ENCODE peak calls at places on chromosomes 4 and X, in seven cellular contexts. G, R, E, N, K, X and Q are unnamed samples.

GRCh38 chr4:87819281-87819919 is 13.4 kb upstream of the MEPE start:
- DNase-seq in G (peak), R (no peak), E (peak), N (no peak), K (no peak), X (peak), Q (no peak)

GRCh38 chrX:112734250-112734649 is 54.5 kb upstream of the LHFPL1 start:
- DNase-seq in G (no peak), R (no peak), E (no peak), N (no peak), K (no peak), X (no peak), Q (no peak)

GRCh38 chr4:183919173-183919572 is 14.1 kb downstream of the STOX2 start:
- DNase-seq in G (no peak), R (no peak), E (no peak), N (no peak), K (no peak), X (no peak), Q (no peak)

GRCh38 chrX:151700581-151700980 is 5.3 kb downstream of the PRRG3 start:
- DNase-seq in G (no peak), R (no peak), E (no peak), N (no peak), K (no peak), X (no peak), Q (no peak)

GRCh38 chrX:25343060-25343459 is 327.3 kb upstream of the ARX start:
- DNase-seq in G (no peak), R (no peak), E (no peak), N (no peak), K (no peak), X (no peak), Q (no peak)

GRCh38 chr4:55087930-55088293 is 37.5 kb downstream of the KDR start:
- DNase-seq in G (no peak), R (no peak), E (no peak), N (no peak), K (no peak), X (no peak), Q (no peak)

GRCh38 chr4:59518005-59518823 is 1681.9 kb upstream of the ADGRL3 start:
- DNase-seq in G (no peak), R (no peak), E (no peak), N (no peak), K (peak), X (peak), Q (no peak)

GRCh38 chrX:50643525-50644137 is 170.4 kb downstream of the SHROOM4 start:
- DNase-seq in G (no peak), R (no peak), E (no peak), N (no peak), K (no peak), X (no peak), Q (no peak)

GRCh38 chrX:45003080-45003479 is 130.1 kb downstream of the KDM6A start:
- DNase-seq in G (no peak), R (no peak), E (no peak), N (no peak), K (no peak), X (no peak), Q (no peak)

GRCh38 chrX:45735571-45735970 is 534.9 kb upstream of the DIPK2B start:
- DNase-seq in G (no peak), R (no peak), E (no peak), N (no peak), K (no peak), X (no peak), Q (no peak)

GRCh38 chrX:42616981-42617380 is 161.0 kb downstream of the PPP1R2C start:
- DNase-seq in G (no peak), R (no peak), E (no peak), N (no peak), K (no peak), X (no peak), Q (no peak)

GRCh38 chr4:169116270-169116901 is 106.3 kb upstream of the CBR4 start:
- DNase-seq in G (no peak), R (no peak), E (no peak), N (no peak), K (no peak), X (no peak), Q (no peak)

GRCh38 chr4:23333946-23334878 is 555.6 kb downstream of the PPARGC1A start:
- DNase-seq in G (peak), R (no peak), E (no peak), N (no peak), K (peak), X (peak), Q (peak)

GRCh38 chrX:49029876-49030275 is 13.3 kb downstream of the TFE3 start:
- DNase-seq in G (no peak), R (peak), E (no peak), N (no peak), K (no peak), X (peak), Q (no peak)

GRCh38 chr4:24476209-24476781 is 108.1 kb downstream of the DHX15 start:
- DNase-seq in G (peak), R (no peak), E (no peak), N (no peak), K (no peak), X (no peak), Q (no peak)

GRCh38 chr4:10096201-10096975 is 20.2 kb downstream of the WDR1 start:
- DNase-seq in G (peak), R (peak), E (no peak), N (no peak), K (no peak), X (no peak), Q (peak)

GRCh38 chr4:8905773-8906667 is 34.4 kb upstream of the HMX1 start:
- DNase-seq in G (no peak), R (no peak), E (no peak), N (no peak), K (no peak), X (peak), Q (no peak)

GRCh38 chr4:113760094-113760851 is 1.3 kb downstream of the CAMK2D start:
- DNase-seq in G (no peak), R (no peak), E (no peak), N (no peak), K (peak), X (no peak), Q (no peak)

GRCh38 chrX:24542756-24543155 is 77.7 kb downstream of the PDK3 start:
- DNase-seq in G (no peak), R (no peak), E (no peak), N (no peak), K (no peak), X (no peak), Q (no peak)

GRCh38 chr4:87375719-87376291 is 15.2 kb downstream of the HSD17B11 start:
- DNase-seq in G (peak), R (peak), E (peak), N (no peak), K (peak), X (no peak), Q (no peak)

GRCh38 chr4:1211371-1211770 is 37.6 kb downstream of the CTBP1 start:
- DNase-seq in G (no peak), R (no peak), E (no peak), N (no peak), K (no peak), X (no peak), Q (no peak)

GRCh38 chr4:56907009-56907408 is 691 bp upstream of the REST start:
- DNase-seq in G (peak), R (no peak), E (no peak), N (no peak), K (peak), X (peak), Q (no peak)

GRCh38 chr4:67366341-67366861 is 178.9 kb downstream of the CENPC start:
- DNase-seq in G (peak), R (no peak), E (no peak), N (no peak), K (no peak), X (no peak), Q (no peak)

GRCh38 chrX:155329293-155329692 is 5.1 kb downstream of the CLIC2 start:
- DNase-seq in G (no peak), R (no peak), E (no peak), N (no peak), K (no peak), X (no peak), Q (no peak)

GRCh38 chrX:155334486-155335316 is at the start of gene CLIC2:
- DNase-seq in G (peak), R (no peak), E (no peak), N (no peak), K (no peak), X (no peak), Q (no peak)

GRCh38 chrX:155330992-155331391 is 3.4 kb downstream of the CLIC2 start:
- DNase-seq in G (no peak), R (no peak), E (no peak), N (no peak), K (no peak), X (no peak), Q (no peak)

GRCh38 chrX:155333701-155334100 is 713 bp downstream of the CLIC2 start:
- DNase-seq in G (peak), R (no peak), E (no peak), N (no peak), K (no peak), X (no peak), Q (no peak)
- TF ChIP-seq SP1 in G (no peak), R (no peak), E (no peak), N (no peak), K (no peak), X (no peak), Q (no peak)

GRCh38 chr4:7733201-7733600 is 206.5 kb downstream of the AFAP1 start:
- DNase-seq in G (no peak), R (no peak), E (no peak), N (no peak), K (no peak), X (no peak), Q (no peak)

GRCh38 chr4:7735961-7736360 is 203.7 kb downstream of the AFAP1 start:
- DNase-seq in G (no peak), R (no peak), E (no peak), N (no peak), K (no peak), X (no peak), Q (no peak)

GRCh38 chr4:7735395-7735794 is 204.3 kb downstream of the AFAP1 start:
- DNase-seq in G (no peak), R (no peak), E (no peak), N (no peak), K (no peak), X (no peak), Q (no peak)

GRCh38 chr4:7733801-7734650 is 205.6 kb downstream of the AFAP1 start:
- DNase-seq in G (no peak), R (no peak), E (no peak), N (no peak), K (no peak), X (no peak), Q (no peak)

GRCh38 chr4:7734651-7735260 is 204.9 kb downstream of the AFAP1 start:
- DNase-seq in G (no peak), R (no peak), E (no peak), N (no peak), K (no peak), X (no peak), Q (no peak)
- TF ChIP-seq SP1 in G (no peak), R (no peak), E (no peak), N (no peak), K (no peak), X (no peak), Q (no peak)

DNA sequence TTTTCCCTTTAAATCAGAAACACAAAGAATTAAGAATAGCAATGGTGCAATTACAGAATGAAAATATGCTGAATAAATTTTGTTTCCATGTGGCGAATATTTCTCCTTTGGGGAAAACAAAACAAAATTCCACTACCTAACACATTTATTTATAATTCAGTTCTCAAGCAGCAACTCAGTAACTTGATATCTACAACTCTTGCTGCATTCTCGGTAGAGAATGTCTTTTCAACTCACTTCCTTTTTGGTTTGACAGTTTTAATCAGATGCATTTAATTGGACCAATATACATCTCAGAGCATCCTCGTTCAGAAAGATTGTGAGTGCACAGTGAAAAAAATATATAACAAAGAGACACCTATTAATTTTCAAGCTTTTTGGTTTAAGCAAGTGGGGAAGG is 30.8 kb downstream of the ZNF827 start:
- DNase-seq in G (no peak), R (no peak), E (no peak), N (no peak), K (no peak), X (no peak), Q (no peak)
- TF ChIP-seq SP1 in G (no peak), R (no peak), E (no peak), N (no peak), K (no peak), X (no peak), Q (no peak)

DNA sequence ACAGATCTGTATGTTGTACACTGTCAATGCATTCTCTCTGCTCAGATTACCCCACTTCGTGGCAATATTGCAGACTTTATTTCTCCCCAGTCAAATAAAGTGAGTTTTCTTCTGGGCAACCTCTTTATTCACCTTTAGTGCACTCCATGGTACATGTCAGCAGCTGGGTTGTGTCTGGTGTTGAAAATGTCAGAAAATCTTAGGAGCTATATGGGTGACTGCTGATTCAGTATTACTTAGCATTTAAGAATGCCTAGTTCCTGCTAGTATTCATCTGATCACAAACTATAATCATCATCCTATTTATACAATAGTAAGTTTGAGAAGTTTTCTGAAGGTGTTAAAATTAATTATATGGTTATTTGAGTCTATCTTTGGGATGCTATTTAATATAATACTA is 112.5 kb downstream of the CFAP299 start:
- DNase-seq in G (no peak), R (no peak), E (no peak), N (no peak), K (no peak), X (no peak), Q (no peak)
- TF ChIP-seq SP1 in G (no peak), R (no peak), E (no peak), N (no peak), K (no peak), X (no peak), Q (no peak)

DNA sequence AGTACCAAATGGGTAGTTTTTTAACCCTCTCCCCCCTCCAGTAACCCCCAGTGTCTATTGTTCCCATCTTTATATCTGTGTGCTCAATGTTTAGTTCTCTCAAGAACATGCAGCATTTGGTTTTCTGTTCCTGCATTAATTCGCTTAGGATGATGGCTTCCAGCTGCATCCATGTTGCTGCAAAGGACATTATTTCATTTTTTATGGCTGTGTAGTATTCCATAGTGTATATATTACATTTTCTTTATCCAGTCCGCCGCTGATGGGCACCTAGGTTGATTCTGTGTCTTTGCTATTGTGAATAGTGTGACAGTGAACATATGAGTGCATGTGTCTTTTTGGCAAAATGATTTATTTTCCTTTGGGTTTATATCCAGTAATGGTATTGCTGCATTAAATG is 31.9 kb upstream of the CLTRN start:
- DNase-seq in G (no peak), R (no peak), E (no peak), N (no peak), K (no peak), X (no peak), Q (no peak)
- TF ChIP-seq SP1 in G (no peak), R (no peak), E (no peak), N (no peak), K (no peak), X (no peak), Q (no peak)

DNA sequence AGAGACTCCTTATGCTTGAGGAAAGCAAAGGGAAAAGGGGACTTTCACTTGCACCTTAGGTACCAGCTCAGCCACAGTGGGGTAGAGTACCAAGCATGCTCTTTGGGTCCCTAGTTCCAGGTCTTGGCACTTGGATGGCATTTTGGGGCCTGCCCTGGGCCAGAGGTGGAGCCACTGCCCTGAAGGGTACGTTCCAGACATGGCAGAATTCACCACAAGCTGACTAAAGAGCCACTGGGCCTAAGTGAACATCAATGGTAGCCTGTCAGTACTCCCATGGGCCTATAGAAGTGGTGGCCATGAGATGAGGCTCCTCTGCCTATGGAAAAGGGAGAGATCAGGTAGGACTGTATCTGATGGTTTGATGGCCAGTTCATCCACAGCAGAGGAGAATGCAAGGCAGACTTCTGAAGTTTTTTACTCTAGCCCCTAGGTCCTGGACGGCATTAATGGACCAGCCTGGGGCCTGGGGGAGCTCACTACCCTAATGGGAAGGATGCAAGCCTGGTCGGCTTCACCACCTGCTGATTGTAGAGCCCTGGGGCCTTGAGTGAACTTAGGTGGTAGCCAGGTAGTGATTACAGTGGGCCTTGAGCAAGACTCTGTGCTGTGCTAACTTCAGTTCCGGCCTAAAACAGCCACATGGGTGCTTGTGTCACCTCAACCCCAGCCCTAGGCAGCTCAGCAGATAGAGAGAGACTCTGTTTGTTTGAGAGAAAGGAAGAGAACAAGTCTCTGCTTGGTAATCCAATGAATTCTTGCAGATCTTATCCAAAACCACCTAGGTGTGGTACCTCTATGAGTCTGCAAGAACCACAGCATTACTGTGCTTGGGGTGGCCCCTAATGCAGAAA is 19.8 kb upstream of the HSFX4 start:
- DNase-seq in G (no peak), R (no peak), E (no peak), N (no peak), K (no peak), X (no peak), Q (no peak)
- TF ChIP-seq SP1 in G (no peak), R (no peak), E (no peak), N (no peak), K (no peak), X (no peak), Q (no peak)

DNA sequence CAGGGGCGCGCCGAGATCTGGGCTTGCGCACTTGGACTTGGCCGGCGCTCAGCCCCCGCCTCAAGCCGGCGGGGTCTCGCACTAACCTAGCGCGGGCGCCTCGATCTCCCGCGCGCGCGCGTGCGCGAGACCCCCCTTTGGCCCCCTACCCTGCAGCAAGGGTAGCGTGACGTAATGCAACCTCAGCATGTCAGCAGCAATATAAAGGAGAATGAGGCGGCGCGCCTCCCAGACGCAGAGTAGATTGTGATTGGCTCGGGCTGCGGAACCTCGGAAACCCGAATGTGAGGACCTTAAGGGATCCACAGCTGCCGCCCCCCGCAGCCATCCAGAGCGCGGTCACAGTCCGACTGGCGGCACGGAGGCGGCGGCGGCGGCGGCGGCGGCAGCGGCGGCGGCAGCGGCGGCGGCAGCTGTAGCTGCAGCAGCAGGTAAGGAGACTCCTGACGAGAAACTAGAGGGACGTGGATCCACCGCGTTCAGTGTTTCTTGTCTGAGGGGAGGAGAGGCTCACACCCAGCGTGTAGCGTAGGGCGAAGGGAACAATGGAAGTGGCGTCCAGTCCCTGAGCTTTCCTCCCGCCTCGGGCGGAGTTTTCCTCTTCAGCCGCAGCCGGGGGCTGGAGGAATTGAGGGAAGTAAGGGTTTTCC is at the start of the genes SATL1 and ZNF711:
- DNase-seq in G (peak), R (peak), E (peak), N (peak), K (peak), X (peak), Q (no peak)
- TF ChIP-seq SP1 in G (no peak), R (no peak), E (no peak), N (no peak), K (no peak), X (peak), Q (no peak)

GRCh38 chrX:119455264-119455663 is 13.0 kb upstream of the SLC25A5 start:
- DNase-seq in G (no peak), R (no peak), E (no peak), N (no peak), K (no peak), X (no peak), Q (no peak)

GRCh38 chrX:119453202-119453601 is 15.0 kb upstream of the SLC25A5 start:
- DNase-seq in G (no peak), R (no peak), E (no peak), N (no peak), K (no peak), X (no peak), Q (no peak)

GRCh38 chrX:119459181-119459580 is 9.1 kb upstream of the SLC25A5 start:
- DNase-seq in G (no peak), R (no peak), E (no peak), N (no peak), K (no peak), X (no peak), Q (no peak)
- TF ChIP-seq SP1 in G (no peak), R (no peak), E (no peak), N (no peak), K (no peak), X (no peak), Q (no peak)

GRCh38 chr4:63211377-63211776 is 1197.9 kb downstream of the TECRL start:
- DNase-seq in G (no peak), R (no peak), E (no peak), N (no peak), K (no peak), X (no peak), Q (no peak)

DNA sequence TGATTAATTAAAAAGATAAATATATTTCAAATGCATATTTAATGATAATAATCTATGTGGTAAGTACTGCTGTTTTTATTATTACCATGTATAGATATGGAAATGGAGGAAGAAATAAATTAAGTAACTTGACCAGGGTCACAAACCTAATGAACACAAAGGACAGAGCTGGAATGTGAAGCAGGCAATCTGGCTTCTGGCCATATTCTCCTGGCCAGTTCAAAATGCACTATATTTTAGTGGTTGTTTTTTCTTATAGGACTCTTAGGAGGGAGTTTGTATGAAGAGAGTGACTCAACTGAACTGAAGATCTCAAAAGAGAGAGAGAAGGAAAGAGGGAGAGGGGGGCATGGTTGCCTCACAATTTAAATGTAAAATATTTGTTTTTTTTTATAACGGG is 1197.2 kb downstream of the TECRL start:
- DNase-seq in G (no peak), R (no peak), E (no peak), N (no peak), K (no peak), X (no peak), Q (no peak)
- TF ChIP-seq SP1 in G (no peak), R (no peak), E (no peak), N (no peak), K (no peak), X (no peak), Q (no peak)